ENCODE peak calls at places on chromosomes 12 and 14, in five cellular contexts. Q is Karpas-422, C is GM23248, N is MM.1S, G is mammary epithelial cell. Y is an unnamed sample. For H4K20me1, the result is how much of the 10 kb centered on the place peaks cover.

GRCh38 chr14:51534623-51535022 is 117.1 kb upstream of the FRMD6 start:
- DNase-seq in Q (no peak), C (no peak), N (no peak), G (peak), Y (no peak)

GRCh38 chr14:91254456-91254855 is 10.0 kb upstream of the GPR68 start:
- DNase-seq in G (no peak), N (no peak), C (no peak), Q (no peak), Y (no peak)

GRCh38 chr12:64737539-64737938 is 21.7 kb downstream of the GNS start:
- DNase-seq in C (no peak), G (peak), N (peak), Q (no peak), Y (no peak)

GRCh38 chr14:76904100-76904739 is 78.0 kb downstream of the LRRC74A start:
- DNase-seq in G (peak), C (peak), N (no peak), Q (no peak), Y (no peak)

GRCh38 chr12:118359541-118359915 is 13.2 kb downstream of the TAOK3 start:
- DNase-seq in G (no peak), C (no peak), Q (peak), N (no peak), Y (no peak)

GRCh38 chr12:49705479-49706267 is 1.5 kb downstream of the FMNL3 start:
- DNase-seq in Q (peak), C (peak), N (no peak), G (peak), Y (no peak)

GRCh38 chr14:29486132-29486531 is 441.5 kb downstream of the PRKD1 start:
- DNase-seq in Q (no peak), N (no peak), G (no peak), C (peak), Y (no peak)

GRCh38 chr12:120007272-120007671 is 18.2 kb downstream of the BICDL1 start:
- DNase-seq in N (no peak), G (no peak), Q (peak), C (no peak), Y (no peak)

GRCh38 chr14:96888593-96888992 is 91.4 kb downstream of the VRK1 start:
- DNase-seq in G (no peak), Q (no peak), N (no peak), C (no peak), Y (no peak)

GRCh38 chr12:47281667-47282171 is 202.0 kb upstream of the AMIGO2 start:
- DNase-seq in N (no peak), G (peak), C (peak), Q (no peak), Y (no peak)

GRCh38 chr12:69464433-69464832 is 5.8 kb upstream of the FRS2 start:
- DNase-seq in G (no peak), N (no peak), C (peak), Q (no peak), Y (no peak)

GRCh38 chr14:90348270-90348669 is 16.5 kb upstream of the NRDE2 start:
- DNase-seq in C (no peak), G (no peak), N (no peak), Q (no peak), Y (no peak)

GRCh38 chr12:130828895-130829294 is 10.2 kb downstream of the STX2 start:
- DNase-seq in Q (no peak), G (no peak), N (no peak), C (no peak), Y (no peak)

GRCh38 chr14:80560800-80561199 is 349.5 kb upstream of the DIO2 start:
- DNase-seq in G (no peak), Q (no peak), C (no peak), N (no peak), Y (no peak)

GRCh38 chr14:75229923-75230792 is 48.5 kb upstream of the FOS start:
- DNase-seq in Q (peak), C (peak), N (peak), G (peak), Y (peak)

GRCh38 chr14:103402700-103403099 is 17.5 kb downstream of the MARK3 start:
- DNase-seq in G (no peak), Q (no peak), C (peak), N (peak), Y (no peak)

GRCh38 chr14:101068958-101069549 is 165.5 kb upstream of the RTL1 start:
- DNase-seq in C (no peak), N (no peak), G (no peak), Q (no peak), Y (no peak)

GRCh38 chr14:77083082-77083481 is 15.0 kb upstream of the CIPC start:
- DNase-seq in Q (no peak), C (no peak), G (no peak), N (no peak), Y (no peak)

GRCh38 chr12:74490390-74491064 is 47.1 kb upstream of the ATXN7L3B start:
- DNase-seq in N (peak), G (no peak), Q (no peak), C (no peak), Y (no peak)

GRCh38 chr12:123895477-123895876 is 77.2 kb downstream of the CCDC92 start:
- DNase-seq in C (no peak), N (no peak), Q (no peak), G (no peak), Y (no peak)

GRCh38 chr14:98008381-98009113 is 1211.4 kb downstream of the VRK1 start:
- DNase-seq in Q (no peak), N (no peak), G (peak), C (no peak), Y (no peak)

GRCh38 chr14:65352964-65353530 is 59.5 kb upstream of the FUT8 start:
- DNase-seq in C (peak), G (peak), N (peak), Q (peak), Y (peak)

DNA sequence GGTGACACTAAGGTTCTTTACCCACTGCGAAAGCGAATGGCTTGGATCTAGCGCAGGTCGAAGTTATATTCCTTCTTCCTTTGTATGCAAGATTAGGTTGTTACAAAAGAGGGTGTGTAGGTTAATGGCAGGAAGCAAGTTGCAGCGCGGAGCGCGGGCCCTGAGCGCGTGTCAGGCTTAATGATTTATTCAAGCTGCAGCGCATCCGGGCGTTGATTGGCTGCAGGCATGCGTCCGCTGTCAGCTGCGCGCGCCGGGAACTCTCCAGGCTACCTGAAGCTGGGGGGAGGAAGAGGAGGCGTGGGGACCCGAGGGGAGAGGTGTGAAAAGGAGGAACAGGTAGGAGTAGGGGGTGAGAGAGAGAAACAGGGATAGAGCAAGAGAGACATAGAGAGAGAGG is 7.4 kb downstream of the ASCL1 start:
- DNase-seq in Q (no peak), G (no peak), N (no peak), C (no peak), Y (no peak)
- H3K4me3 ChIP-seq in Q (no peak), G (no peak), N (no peak), C (no peak), Y (peak)

DNA sequence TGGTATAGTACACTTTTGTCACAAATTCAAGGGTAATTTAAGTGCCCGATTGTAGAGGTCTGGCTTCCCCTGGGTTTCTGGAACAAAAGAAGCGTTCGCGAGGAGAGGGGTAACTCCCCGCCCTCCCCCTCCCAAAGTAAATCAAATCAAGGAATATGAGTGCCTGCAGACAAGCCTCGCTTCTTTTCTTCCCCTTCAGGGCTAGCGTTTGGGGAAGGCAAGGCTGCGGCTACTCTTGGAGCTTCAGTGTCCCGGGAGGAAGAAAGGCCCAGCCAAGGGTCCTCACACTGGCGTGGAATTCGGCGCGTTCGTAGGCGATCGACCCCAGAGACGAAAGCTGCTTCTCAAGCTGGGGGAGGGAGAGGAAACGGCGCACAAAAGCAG is 414 bp upstream of the TMPO start:
- DNase-seq in C (no peak), G (no peak), Q (no peak), N (no peak), Y (no peak)
- H4K20me1 ChIP-seq in C (under half), G (under half), Q (under half), N (under half), Y (under half)

DNA sequence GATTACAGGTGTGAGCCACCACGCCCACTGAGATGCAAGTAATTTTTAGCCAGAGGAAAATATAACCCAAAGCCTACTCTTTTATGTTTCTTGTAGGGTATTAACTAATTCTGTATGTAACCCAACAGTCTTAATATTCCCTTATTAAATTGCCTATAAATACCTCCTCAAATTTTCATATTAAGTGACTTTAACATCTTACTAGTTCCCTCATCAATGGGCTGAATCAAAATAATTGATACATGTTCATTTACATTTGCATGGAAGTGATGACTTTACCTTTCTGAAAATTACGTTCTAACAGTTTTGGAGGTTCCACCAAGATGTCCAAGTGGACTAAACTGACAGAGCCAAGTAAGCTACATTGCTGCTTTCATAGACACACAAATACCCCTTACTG is 3.1 kb downstream of the SOS2 start:
- DNase-seq in Q (no peak), N (no peak), C (no peak), G (no peak), Y (no peak)
- H3K4me3 ChIP-seq in Q (peak), N (no peak), C (no peak), G (no peak), Y (no peak)

DNA sequence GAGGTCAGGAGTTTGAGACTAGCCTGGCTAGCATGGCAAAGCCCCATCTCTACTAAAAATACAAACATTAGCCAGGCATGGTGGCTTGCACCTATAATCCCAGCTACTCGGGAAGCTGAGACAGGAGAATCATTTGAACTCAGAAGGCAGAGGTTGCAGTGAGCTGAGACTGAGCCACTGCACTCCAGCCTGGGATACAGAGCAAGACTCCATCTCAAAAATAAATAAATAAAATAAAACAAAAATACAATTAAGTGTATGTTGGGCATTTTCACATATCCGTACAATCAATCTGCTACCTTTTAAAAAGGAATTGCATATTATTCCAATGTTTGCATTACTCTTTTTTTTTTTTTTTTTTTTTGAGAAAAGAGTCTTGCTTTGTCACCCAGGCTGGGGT is 47.7 kb upstream of the HECTD1 start:
- DNase-seq in C (no peak), Q (no peak), N (no peak), G (no peak), Y (no peak)
- H4K20me1 ChIP-seq in C (under half), Q (under half), N (under half), G (under half), Y (under half)

GRCh38 chr14:22597265-22597664 is 835 bp upstream of the ABHD4 start:
- DNase-seq in N (no peak), C (no peak), Q (no peak), G (no peak), Y (no peak)
- H3K4me3 ChIP-seq in N (peak), C (peak), Q (peak), G (no peak), Y (no peak)

GRCh38 chr12:57131896-57132744 is 3.8 kb downstream of the LRP1 start:
- DNase-seq in G (no peak), C (peak), Q (no peak), N (no peak), Y (no peak)
- H4K20me1 ChIP-seq in G (under half), C (under half), Q (under half), N (under half), Y (under half)